ENCODE peak calls at places on chromosomes 11 and 22, in four cellular contexts. Q, I, E and Z are unnamed samples.

GRCh38 chr11:13635290-13635689 is 33.2 kb upstream of the FAR1 start:
- DNase-seq in E (peak), I (no peak), Q (no peak), Z (no peak)

GRCh38 chr22:49554741-49555140 is 272.9 kb downstream of the BRD1 start:
- DNase-seq in I (no peak), Q (no peak), E (no peak), Z (no peak)

GRCh38 chr11:7500251-7500650 is 13.5 kb upstream of the PPFIBP2 start:
- DNase-seq in Q (no peak), I (no peak), E (no peak), Z (no peak)

GRCh38 chr11:88480217-88480616 is 142.7 kb upstream of the CTSC start:
- DNase-seq in Q (no peak), I (peak), E (no peak), Z (no peak)

GRCh38 chr22:26168199-26168915 is 905 bp upstream of the SEZ6L start:
- DNase-seq in E (peak), Q (no peak), I (no peak), Z (no peak)

GRCh38 chr11:90874281-90874680 is 651.4 kb upstream of the CHORDC1 start:
- DNase-seq in E (no peak), Q (no peak), I (no peak), Z (no peak)

GRCh38 chr11:33315822-33316221 is 58.6 kb downstream of the HIPK3 start:
- DNase-seq in E (no peak), Q (no peak), I (no peak), Z (no peak)

GRCh38 chr11:43948341-43949185 is 6.1 kb downstream of the C11orf96 start:
- DNase-seq in E (no peak), Q (no peak), I (no peak), Z (no peak)

GRCh38 chr11:107453594-107454286 is 3.9 kb downstream of the CWF19L2 start:
- DNase-seq in Q (no peak), E (no peak), I (no peak), Z (no peak)

GRCh38 chr11:64619811-64620285 is 28.8 kb downstream of the SLC22A12 start:
- DNase-seq in E (peak), Q (no peak), I (no peak), Z (peak)

GRCh38 chr22:43197271-43197941 is 10.5 kb upstream of the TTLL12 start:
- DNase-seq in E (no peak), Q (no peak), I (no peak), Z (no peak)

GRCh38 chr11:34356918-34357645 is 728 bp downstream of the ABTB2 start:
- DNase-seq in Q (peak), E (peak), I (no peak), Z (peak)

GRCh38 chr11:14500181-14500651 is 605 bp upstream of the COPB1 start:
- DNase-seq in E (peak), Q (peak), I (no peak), Z (peak)

GRCh38 chr11:86192858-86193257 is 51.7 kb upstream of the EED start:
- DNase-seq in Q (no peak), I (no peak), E (no peak), Z (no peak)

GRCh38 chr11:131409307-131409706 is 38.9 kb downstream of the NTM start:
- DNase-seq in Q (no peak), I (no peak), E (no peak), Z (no peak)

GRCh38 chr22:24947383-24947782 is 889 bp upstream of the LHFPL7 start:
- DNase-seq in I (no peak), E (no peak), Q (no peak), Z (no peak)

GRCh38 chr22:42932857-42933782 is 76.0 kb upstream of the ARFGAP3 start:
- DNase-seq in I (no peak), Q (peak), E (no peak), Z (no peak)

GRCh38 chr11:61133956-61134662 is 27.1 kb downstream of the VPS37C start:
- DNase-seq in E (no peak), Q (no peak), I (no peak), Z (no peak)

GRCh38 chr11:116890193-116890592 is 52.8 kb upstream of the APOA1 start:
- DNase-seq in Q (no peak), I (no peak), E (no peak), Z (no peak)

GRCh38 chr11:129652828-129653227 is 162.8 kb upstream of the TMEM45B start:
- DNase-seq in Q (no peak), I (peak), E (no peak), Z (no peak)

GRCh38 chr11:1853376-1854131 is 670 bp downstream of the LSP1 start:
- DNase-seq in I (no peak), E (no peak), Q (no peak), Z (peak)

GRCh38 chr22:24445481-24446290 is 18.3 kb downstream of the ADORA2A start:
- DNase-seq in Q (no peak), E (no peak), I (no peak), Z (no peak)

GRCh38 chr11:48055292-48056132 is 75.2 kb downstream of the PTPRJ start:
- DNase-seq in I (peak), Q (no peak), E (peak), Z (no peak)

GRCh38 chr22:46031965-46032851 is 55.2 kb upstream of the WNT7B start:
- DNase-seq in I (no peak), E (no peak), Q (peak), Z (peak)

GRCh38 chr11:12862761-12863469 is 146.2 kb upstream of the RASSF10 start:
- DNase-seq in Q (no peak), I (peak), E (peak), Z (no peak)

GRCh38 chr22:31870890-31871289 is 73.4 kb upstream of the YWHAH start:
- DNase-seq in E (no peak), I (no peak), Q (no peak), Z (no peak)

GRCh38 chr11:122922893-122923292 is 40.3 kb downstream of the JHY start:
- DNase-seq in Q (no peak), I (no peak), E (no peak), Z (no peak)

GRCh38 chr22:42160251-42160650 is 29.6 kb upstream of the CYP2D6 start:
- DNase-seq in E (no peak), I (no peak), Q (no peak), Z (no peak)

GRCh38 chr22:21652010-21652546 is 10.0 kb downstream of the SDF2L1 start:
- DNase-seq in Q (peak), E (peak), I (peak), Z (peak)

GRCh38 chr11:127345819-127346459 is 345.4 kb upstream of the KIRREL3 start:
- DNase-seq in I (peak), Q (no peak), E (peak), Z (peak)

GRCh38 chr11:78586452-78587046 is 11.9 kb upstream of the NARS2 start:
- DNase-seq in E (peak), I (no peak), Q (no peak), Z (no peak)

GRCh38 chr11:115168229-115168671 is 336.0 kb downstream of the CADM1 start:
- DNase-seq in I (no peak), E (no peak), Q (no peak), Z (no peak)

GRCh38 chr11:64400667-64401066 is 41.7 kb downstream of the RPS6KA4 start:
- DNase-seq in E (no peak), I (no peak), Q (no peak), Z (no peak)

GRCh38 chr11:12175694-12176241 is 65.4 kb downstream of the MICAL2 start:
- DNase-seq in Q (no peak), I (peak), E (no peak), Z (no peak)

GRCh38 chr11:118715245-118715807 is 35.9 kb upstream of the TREH start:
- DNase-seq in E (no peak), Q (no peak), I (peak), Z (no peak)

GRCh38 chr22:49292909-49293308 is 534.8 kb downstream of the BRD1 start:
- DNase-seq in E (no peak), I (no peak), Q (no peak), Z (no peak)

GRCh38 chr22:50304528-50305392 is 2.7 kb downstream of the PLXNB2 start:
- DNase-seq in E (no peak), I (no peak), Q (peak), Z (peak)

GRCh38 chr22:44192098-44192810 is 11.5 kb downstream of the PARVG start:
- DNase-seq in E (peak), Q (peak), I (no peak), Z (no peak)

GRCh38 chr11:133576351-133576750 is 44.0 kb upstream of the OPCML start:
- DNase-seq in Q (no peak), I (no peak), E (peak), Z (no peak)
- TF ChIP-seq CTCF in Q (no peak), I (no peak), E (peak), Z (no peak)

GRCh38 chr11:18701614-18702216 is 3.1 kb downstream of the TMEM86A start:
- DNase-seq in Q (no peak), E (no peak), I (no peak), Z (no peak)
- TF ChIP-seq CTCF in Q (no peak), E (no peak), I (no peak), Z (no peak)

DNA sequence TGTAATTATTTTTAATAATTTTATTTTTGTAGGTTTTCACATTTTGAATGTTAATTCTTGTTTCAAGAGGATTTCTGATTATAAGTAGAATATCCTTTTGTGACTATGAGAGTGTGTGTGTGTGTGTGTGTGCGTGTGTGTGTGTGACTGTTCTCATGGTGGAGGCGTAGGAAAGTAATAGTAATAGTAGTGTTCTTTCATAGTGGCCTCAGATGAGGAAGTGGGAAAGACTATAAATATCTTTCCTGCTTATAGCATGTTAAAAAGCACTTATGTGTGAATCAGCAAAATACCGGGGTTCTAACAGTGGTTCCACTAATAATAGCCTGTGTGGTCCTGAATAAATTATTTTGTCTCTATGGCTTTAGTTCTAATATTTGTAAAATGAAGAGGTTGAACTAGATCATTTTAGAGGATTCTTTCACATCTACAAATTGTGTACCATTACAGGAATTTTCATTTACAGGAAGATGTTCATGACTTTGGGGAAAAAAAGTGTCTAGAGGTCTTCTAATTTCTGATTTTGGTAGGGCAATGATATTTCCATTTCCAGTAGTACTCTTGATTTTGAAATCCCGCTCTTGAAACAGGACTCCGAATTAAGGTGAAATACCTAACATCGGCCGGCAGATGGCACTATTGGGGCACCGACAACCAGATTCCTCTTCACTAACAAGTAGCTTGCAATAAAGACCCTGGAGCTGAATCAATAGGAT is 29.9 kb upstream of the OR10G7 start:
- DNase-seq in I (peak), Q (peak), E (peak), Z (peak)
- TF ChIP-seq CTCF in I (peak), Q (peak), E (peak), Z (peak)

GRCh38 chr11:69640260-69640994 is 529 bp upstream of the CCND1 start:
- DNase-seq in I (no peak), E (peak), Q (no peak), Z (peak)

GRCh38 chr11:69639843-69640242 is 1.1 kb upstream of the CCND1 start:
- DNase-seq in E (no peak), I (no peak), Q (no peak), Z (no peak)

GRCh38 chr11:69642549-69642912 is 1.6 kb downstream of the CCND1 start:
- DNase-seq in E (peak), I (no peak), Q (no peak), Z (no peak)

GRCh38 chr11:69641681-69642548 is 959 bp downstream of the CCND1 start:
- DNase-seq in I (no peak), Q (no peak), E (no peak), Z (no peak)

GRCh38 chr11:69640995-69641581 is at the start of gene CCND1:
- DNase-seq in I (peak), E (peak), Q (peak), Z (peak)
- TF ChIP-seq CTCF in I (peak), E (no peak), Q (peak), Z (no peak)

GRCh38 chr11:66492161-66492865 is 12.1 kb downstream of the DPP3 start:
- DNase-seq in E (no peak), Q (no peak), I (no peak), Z (no peak)
- TF ChIP-seq CTCF in E (no peak), Q (no peak), I (no peak), Z (no peak)

DNA sequence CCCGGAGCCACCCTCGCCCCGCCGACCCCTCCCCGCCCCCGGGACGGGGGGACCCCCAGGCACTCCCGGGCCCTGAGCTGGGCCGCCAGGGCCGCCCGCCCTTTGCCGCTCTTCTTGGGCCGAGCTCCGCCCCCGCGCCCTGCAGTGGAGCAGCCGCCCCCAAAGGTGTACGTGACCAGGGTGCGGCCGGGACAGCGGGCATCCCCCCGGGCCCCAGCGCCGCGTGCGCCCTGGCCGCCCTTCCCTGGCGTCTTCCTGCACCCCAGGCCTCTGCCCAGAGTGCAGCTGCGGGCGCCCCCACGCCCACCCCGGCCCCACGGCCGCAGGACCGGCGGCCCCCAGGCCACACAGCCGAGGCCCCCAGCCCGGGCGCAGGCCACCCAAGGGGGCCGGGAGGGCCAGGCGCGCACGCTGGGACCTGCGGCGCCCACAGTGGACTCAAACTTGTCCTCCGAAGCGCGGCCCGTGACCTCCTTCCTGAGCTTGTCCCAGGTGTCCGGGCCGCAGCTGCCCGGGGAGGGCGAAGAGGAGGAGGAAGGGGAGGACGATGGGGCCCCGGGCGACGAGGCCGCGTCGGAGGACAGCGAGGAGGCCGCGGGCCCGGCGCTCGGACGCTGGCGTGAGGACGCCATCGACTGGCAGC is 7.4 kb downstream of the B4GALNT4 start:
- DNase-seq in I (no peak), Q (no peak), E (no peak), Z (no peak)
- TF ChIP-seq CTCF in I (no peak), Q (no peak), E (no peak), Z (no peak)